ENCODE peak calls at places on chromosome 2, in four cellular contexts. V is A673, O is thoracic aorta, R is tibial artery. N is an unnamed sample.

GRCh38 chr2:126115975-126116374 is 540.0 kb upstream of the GYPC start:
- DNase-seq in V (no peak), R (no peak), O (no peak), N (no peak)

GRCh38 chr2:28810384-28811285 is at the start of gene SPDYA:
- DNase-seq in R (peak; percentile 85), V (peak; percentile 83), O (peak; percentile 22), N (peak; percentile 83)

GRCh38 chr2:96685592-96686459 is 43.3 kb downstream of the FER1L5 start:
- DNase-seq in R (peak; percentile 60), O (no peak), V (no peak), N (no peak)

GRCh38 chr2:97749611-97750010 is 36.2 kb downstream of the ZAP70 start:
- DNase-seq in R (no peak), O (no peak), V (no peak), N (no peak)

GRCh38 chr2:238846503-238847431 is 1.1 kb upstream of the TWIST2 start:
- DNase-seq in O (no peak), R (no peak), V (no peak), N (no peak)

GRCh38 chr2:145022671-145023330 is 502.9 kb upstream of the ZEB2 start:
- DNase-seq in R (no peak), O (no peak), V (no peak), N (no peak)

GRCh38 chr2:164984428-164984827 is 29.1 kb upstream of the SLC38A11 start:
- DNase-seq in O (no peak), V (no peak), R (no peak), N (no peak)

GRCh38 chr2:212975333-212975732 is 176.1 kb downstream of the IKZF2 start:
- DNase-seq in O (no peak), V (no peak), R (no peak), N (no peak)

GRCh38 chr2:68045337-68045736 is 17.5 kb downstream of the C1D start:
- DNase-seq in V (peak; percentile 85), O (no peak), R (no peak), N (no peak)

GRCh38 chr2:177430425-177430824 is 37.9 kb downstream of the AGPS start:
- DNase-seq in O (no peak), R (no peak), V (no peak), N (no peak)

GRCh38 chr2:145158051-145158586 is 638.2 kb upstream of the ZEB2 start:
- DNase-seq in V (no peak), O (no peak), R (peak; percentile 76), N (no peak)

GRCh38 chr2:47313141-47313691 is 89.7 kb upstream of the MSH2 start:
- DNase-seq in O (no peak), R (peak; percentile 16), V (no peak), N (no peak)

GRCh38 chr2:45020439-45020838 is 11.2 kb upstream of the SIX2 start:
- DNase-seq in V (no peak), O (no peak), R (no peak), N (no peak)

GRCh38 chr2:60440761-60441160 is 112.7 kb downstream of the BCL11A start:
- DNase-seq in R (no peak), O (no peak), V (no peak), N (no peak)

GRCh38 chr2:85768713-85769112 is 14.9 kb downstream of the ATOH8 start:
- DNase-seq in V (peak; percentile 52), R (peak; percentile 84), O (no peak), N (no peak)

GRCh38 chr2:55885944-55886281 is 37.7 kb downstream of the EFEMP1 start:
- DNase-seq in R (no peak), O (no peak), V (no peak), N (no peak)

GRCh38 chr2:154400891-154401290 is 297.6 kb upstream of the KCNJ3 start:
- DNase-seq in R (no peak), V (no peak), O (no peak), N (no peak)

GRCh38 chr2:197606180-197606579 is 69.2 kb downstream of the RFTN2 start:
- DNase-seq in O (no peak), V (no peak), R (no peak), N (no peak)

GRCh38 chr2:45941758-45942738 is 290.6 kb downstream of the PRKCE start:
- DNase-seq in V (peak; percentile 90), O (no peak), R (no peak), N (no peak)

GRCh38 chr2:74260495-74260894 is 62.1 kb downstream of the MTHFD2 start:
- DNase-seq in V (no peak), O (no peak), R (peak; percentile 16), N (no peak)

GRCh38 chr2:74264281-74264680 is 65.9 kb downstream of the MTHFD2 start:
- DNase-seq in V (no peak), R (peak; percentile 19), O (no peak), N (no peak)

GRCh38 chr2:74259191-74259590 is 60.8 kb downstream of the MTHFD2 start:
- DNase-seq in O (no peak), V (no peak), R (peak; percentile 51), N (no peak)

GRCh38 chr2:74262681-74263080 is 64.3 kb downstream of the MTHFD2 start:
- DNase-seq in R (no peak), V (no peak), O (no peak), N (no peak)

GRCh38 chr2:74261204-74261864 is 62.9 kb downstream of the MTHFD2 start:
- DNase-seq in O (no peak), R (peak; percentile 62), V (peak; percentile 32), N (no peak)
- TF ChIP-seq CTCF in O (peak; percentile 57), R (peak; percentile 68), V (peak; percentile 56), N (no peak)

DNA sequence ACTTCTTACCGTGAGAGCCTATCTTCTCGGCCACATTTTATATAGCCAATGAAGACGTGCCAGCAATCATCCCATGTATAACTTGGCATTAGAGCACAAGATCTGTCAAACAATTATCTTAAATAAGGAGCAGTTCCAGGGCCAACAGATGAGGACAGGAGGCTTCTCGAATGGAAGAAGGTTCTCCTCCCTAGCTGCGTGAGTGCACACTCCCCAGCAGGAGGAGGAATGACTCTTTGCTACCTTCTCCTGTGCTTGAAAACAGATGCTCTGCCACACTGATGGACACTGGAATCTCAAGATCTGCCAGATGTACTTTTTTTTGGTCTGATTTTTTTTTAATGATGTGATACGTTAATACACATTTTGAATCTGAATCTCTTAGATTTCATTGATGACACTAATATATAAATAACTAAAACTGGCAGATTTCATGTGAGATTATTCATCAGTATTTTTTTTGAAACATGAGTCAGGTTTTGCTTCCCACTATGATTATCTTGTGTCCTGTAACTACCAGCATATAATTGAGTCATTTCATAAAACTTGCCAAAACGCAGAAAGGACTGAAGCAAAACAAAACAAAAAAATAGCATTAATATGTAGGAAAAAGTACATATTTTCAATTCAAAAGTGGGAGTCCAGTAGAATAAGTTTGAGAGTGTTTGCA is 626 bp upstream of the VIT start:
- DNase-seq in R (no peak), V (peak; percentile 35), O (no peak), N (no peak)
- TF ChIP-seq CTCF in R (peak; percentile 6), V (peak; percentile 30), O (no peak), N (no peak)

GRCh38 chr2:62297642-62298010 is 101.7 kb downstream of the B3GNT2 start:
- DNase-seq in V (no peak), O (no peak), R (no peak), N (no peak)
- TF ChIP-seq CTCF in V (peak; percentile 50), O (no peak), R (no peak), N (no peak)

DNA sequence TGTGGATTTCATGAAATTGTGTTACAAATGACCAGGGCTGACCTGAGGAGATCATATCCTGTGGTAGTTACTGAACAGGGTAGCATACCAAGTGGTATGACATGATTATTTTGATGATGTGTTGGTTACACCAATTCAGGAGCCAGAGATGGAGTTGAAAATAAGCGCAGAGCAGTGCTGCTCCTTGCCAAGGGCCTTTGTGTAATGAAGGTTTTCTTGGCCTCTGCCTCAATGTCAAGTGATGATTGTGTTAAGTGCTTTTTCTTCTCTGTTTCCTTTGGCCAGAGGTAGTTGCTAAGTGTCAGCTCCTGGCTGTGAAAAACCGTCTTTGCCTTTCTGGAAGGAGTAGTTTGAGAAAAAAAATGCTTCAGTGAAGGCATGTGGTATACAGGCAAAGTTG is 131.2 kb downstream of the CERS6 start:
- DNase-seq in O (no peak), V (no peak), R (no peak), N (no peak)
- TF ChIP-seq CTCF in O (no peak), V (no peak), R (no peak), N (no peak)

GRCh38 chr2:15665067-15665942 is 73.6 kb downstream of the DDX1 start:
- DNase-seq in O (no peak), R (peak; percentile 58), V (no peak), N (no peak)
- TF ChIP-seq CTCF in O (no peak), R (no peak), V (no peak), N (no peak)

GRCh38 chr2:9657083-9657482 is 26.3 kb upstream of the YWHAQ start:
- DNase-seq in R (no peak), O (no peak), V (no peak), N (no peak)

GRCh38 chr2:9658972-9659371 is 28.2 kb upstream of the YWHAQ start:
- DNase-seq in V (no peak), R (no peak), O (no peak), N (no peak)

GRCh38 chr2:9656270-9656766 is 25.5 kb upstream of the YWHAQ start:
- DNase-seq in R (no peak), O (no peak), V (peak; percentile 68), N (peak; percentile 87)

GRCh38 chr2:9655441-9656269 is 24.9 kb upstream of the YWHAQ start:
- DNase-seq in R (no peak), O (no peak), V (no peak), N (peak; percentile 88)

DNA sequence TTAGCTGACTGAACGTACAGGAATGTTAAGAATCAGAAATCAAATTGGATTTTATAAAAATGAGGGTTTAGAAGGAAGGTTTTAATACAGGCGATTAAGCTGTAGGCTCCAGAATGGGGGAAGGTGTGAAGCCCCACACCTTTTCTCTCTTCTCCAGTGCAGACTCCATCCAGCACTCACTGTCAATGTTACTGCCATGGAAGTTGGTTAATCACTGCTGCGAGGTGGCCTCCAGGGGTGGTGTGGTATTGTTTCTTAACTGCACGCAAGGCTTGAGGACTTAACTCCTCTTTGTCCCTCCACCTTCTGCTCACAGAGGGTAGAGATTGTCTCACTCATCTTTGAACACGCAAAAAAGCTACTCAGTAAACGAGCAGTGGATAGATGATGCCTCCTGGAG is 26.9 kb upstream of the YWHAQ start:
- DNase-seq in V (no peak), R (no peak), O (no peak), N (no peak)
- TF ChIP-seq CTCF in V (no peak), R (no peak), O (no peak), N (no peak)

GRCh38 chr2:191230174-191230573 is 15.0 kb upstream of the MYO1B start:
- DNase-seq in V (peak; percentile 48), R (no peak), O (no peak), N (no peak)

GRCh38 chr2:191234456-191234855 is 10.7 kb upstream of the MYO1B start:
- DNase-seq in O (no peak), V (no peak), R (no peak), N (no peak)

GRCh38 chr2:191233533-191233932 is 11.7 kb upstream of the MYO1B start:
- DNase-seq in O (no peak), R (no peak), V (no peak), N (no peak)

GRCh38 chr2:191228861-191229260 is 16.3 kb upstream of the MYO1B start:
- DNase-seq in O (no peak), V (no peak), R (no peak), N (no peak)

DNA sequence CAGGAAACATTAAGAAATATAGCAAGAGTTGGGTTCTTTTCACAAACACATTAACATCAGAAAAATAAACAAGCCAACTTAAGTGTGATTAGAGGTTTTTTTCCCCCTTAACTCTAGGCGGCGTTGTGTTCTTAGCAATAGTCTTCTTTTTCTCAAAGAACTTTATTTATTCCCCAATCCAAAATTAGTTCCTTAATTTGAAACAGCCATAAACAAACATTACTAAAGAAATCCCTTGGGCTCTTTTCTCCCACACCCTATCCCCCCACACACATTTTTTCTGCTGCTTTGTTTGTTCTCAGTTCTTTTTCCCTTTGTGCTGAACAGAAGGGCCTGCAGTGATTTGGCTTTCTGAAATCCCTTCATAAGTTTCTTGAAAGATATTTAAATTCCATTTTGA is 13.2 kb upstream of the MYO1B start:
- DNase-seq in O (no peak), V (peak; percentile 53), R (no peak), N (no peak)
- TF ChIP-seq CTCF in O (peak; percentile 32), V (peak; percentile 67), R (peak; percentile 41), N (no peak)